ENCODE peak calls at places on chromosomes 11 and 22, in ten cellular contexts. O, V, P, Q, D, T, B, F, E and S are unnamed samples.
A peak's percentile ranks its signal among the peaks of the same experiment; 100 is the strongest.

GRCh38 chr11:85627998-85628770 is at the start of gene TMEM126B:
- DNase-seq in O (peak; percentile 88), V (peak; percentile 91), P (peak; percentile 96), Q (peak; percentile 98), D (peak; percentile 100), T (peak; percentile 98), B (peak; percentile 95), F (peak; percentile 98), E (peak; percentile 99), S (peak; percentile 64)

GRCh38 chr22:30825711-30826505 is 131.2 kb downstream of the OSBP2 start:
- DNase-seq in O (no peak), V (no peak), P (no peak), Q (no peak), D (no peak), T (no peak), B (no peak), F (no peak), E (no peak), S (no peak)

GRCh38 chr11:87144266-87144665 is 106.5 kb downstream of the TMEM135 start:
- DNase-seq in O (no peak), V (no peak), P (no peak), Q (no peak), D (no peak), T (no peak), B (no peak), F (no peak), E (no peak), S (no peak)

GRCh38 chr11:2795491-2795991 is 90.0 kb downstream of the CDKN1C start:
- DNase-seq in O (no peak), V (no peak), P (no peak), Q (peak; percentile 10), D (no peak), T (peak; percentile 75), B (no peak), F (no peak), E (peak; percentile 1), S (no peak)

GRCh38 chr11:64225608-64226506 is at the start of the genes NUDT22 and TRPT1:
- DNase-seq in O (peak; percentile 90), V (peak; percentile 88), P (peak; percentile 90), Q (peak; percentile 92), D (peak; percentile 94), T (peak; percentile 95), B (peak; percentile 86), F (peak; percentile 89), E (peak; percentile 93), S (peak; percentile 58)

GRCh38 chr11:125227151-125227550 is 62.6 kb downstream of the PKNOX2 start:
- DNase-seq in O (no peak), V (no peak), P (no peak), Q (no peak), D (no peak), T (no peak), B (no peak), F (no peak), E (no peak), S (no peak)

GRCh38 chr11:74147199-74147929 is 23.4 kb downstream of the C2CD3 start:
- DNase-seq in O (no peak), V (no peak), P (no peak), Q (no peak), D (no peak), T (no peak), B (no peak), F (no peak), E (peak; percentile 63), S (no peak)

GRCh38 chr11:32562839-32563599 is 20.6 kb upstream of the EIF3M start:
- DNase-seq in O (no peak), V (no peak), P (no peak), Q (no peak), D (no peak), T (no peak), B (no peak), F (no peak), E (no peak), S (no peak)